ENCODE peak calls at places on chromosomes 3 and 15, in five cellular contexts. Y is T-helper 17 cell, O is left ventricle myocardium superior, V is head of caudate nucleus, J is neural progenitor cell. S is an unnamed sample.

GRCh38 chr3:113148814-113149213 is 62.5 kb upstream of the BOC start:
- DNase-seq in V (no peak), Y (no peak), O (no peak), J (no peak), S (no peak)

GRCh38 chr3:182972387-182972786 is 8.0 kb downstream of the DCUN1D1 start:
- DNase-seq in O (no peak), J (no peak), Y (no peak), V (no peak), S (no peak)

GRCh38 chr15:51878446-51879386 is 49.3 kb downstream of the TMOD3 start:
- DNase-seq in Y (no peak), O (no peak), J (no peak), V (no peak), S (no peak)

GRCh38 chr3:176814252-176814651 is 383.0 kb downstream of the TBL1XR1 start:
- DNase-seq in J (peak), Y (no peak), V (peak), O (peak), S (no peak)

GRCh38 chr3:42815826-42816225 is 6.6 kb downstream of the ACKR2 start:
- DNase-seq in O (no peak), Y (no peak), J (no peak), V (no peak), S (no peak)

GRCh38 chr3:22491326-22491725 is 711.8 kb upstream of the UBE2E2 start:
- DNase-seq in V (no peak), J (no peak), O (no peak), Y (no peak), S (no peak)

GRCh38 chr3:143083781-143084180 is 35.8 kb upstream of the CHST2 start:
- DNase-seq in O (no peak), V (no peak), J (no peak), Y (no peak), S (no peak)

GRCh38 chr15:40499931-40500330 is 29.1 kb downstream of the CHST14 start:
- DNase-seq in J (no peak), O (no peak), Y (no peak), V (no peak), S (no peak)

GRCh38 chr15:98126326-98127090 is 166.0 kb downstream of the ARRDC4 start:
- DNase-seq in J (no peak), V (no peak), Y (no peak), O (no peak), S (no peak)

GRCh38 chr15:44381223-44381622 is 46.2 kb upstream of the CTDSPL2 start:
- DNase-seq in Y (no peak), J (no peak), O (no peak), V (peak), S (no peak)

GRCh38 chr3:64345351-64345750 is 120.1 kb upstream of the PRICKLE2 start:
- DNase-seq in O (no peak), Y (no peak), V (no peak), J (no peak), S (no peak)

GRCh38 chr3:190616627-190617026 is 102.7 kb downstream of the IL1RAP start:
- DNase-seq in O (no peak), V (no peak), J (no peak), Y (no peak), S (no peak)

GRCh38 chr15:29102911-29103824 is 166.5 kb downstream of the NSMCE3 start:
- DNase-seq in Y (no peak), V (no peak), O (peak), J (no peak), S (no peak)

GRCh38 chr3:30656624-30657141 is 50.3 kb downstream of the TGFBR2 start:
- DNase-seq in V (no peak), J (no peak), O (no peak), Y (no peak), S (no peak)

GRCh38 chr3:124791639-124792111 is 61.4 kb downstream of the UMPS start:
- DNase-seq in V (peak), J (no peak), Y (no peak), O (peak), S (no peak)

GRCh38 chr15:62432702-62433398 is 267.8 kb upstream of the C2CD4B start:
- DNase-seq in V (no peak), O (peak), Y (no peak), J (no peak), S (no peak)

GRCh38 chr3:45119824-45120614 is 26.2 kb downstream of the CDCP1 start:
- DNase-seq in V (no peak), J (no peak), O (no peak), Y (no peak), S (no peak)

GRCh38 chr3:50418845-50419244 is 59.5 kb upstream of the TMEM115 start:
- DNase-seq in Y (no peak), J (no peak), O (no peak), V (peak), S (no peak)

GRCh38 chr3:186477876-186478275 is 66.3 kb downstream of the CRYGS start:
- DNase-seq in O (no peak), J (no peak), V (no peak), Y (no peak), S (no peak)

GRCh38 chr15:66696770-66697169 is 5.3 kb upstream of the SMAD6 start:
- DNase-seq in V (no peak), O (no peak), Y (no peak), J (no peak), S (no peak)

GRCh38 chr15:75164625-75165024 is 37.1 kb upstream of the C15orf39 start:
- DNase-seq in Y (no peak), V (no peak), J (no peak), O (no peak), S (no peak)

GRCh38 chr15:39429898-39430357 is 151.0 kb upstream of the THBS1 start:
- DNase-seq in V (no peak), J (no peak), O (no peak), Y (no peak), S (peak)

GRCh38 chr3:108342829-108343478 is 46.6 kb downstream of the HHLA2 start:
- DNase-seq in Y (no peak), J (no peak), V (no peak), O (no peak), S (peak)

GRCh38 chr15:27707216-27707710 is 391.9 kb downstream of the OCA2 start:
- DNase-seq in J (no peak), Y (no peak), O (no peak), V (peak), S (no peak)

S was measured in HS-5.